ENCODE peak calls at places on chromosomes 12 and 14, in four cellular contexts. X is kidney epithelial cell, N is HCT116, Q is astrocyte of the spinal cord. H is an unnamed sample.

GRCh38 chr14:103149351-103149750 is 26.1 kb downstream of the TNFAIP2 start:
- DNase-seq in X (no peak), N (no peak), Q (no peak), H (no peak)

GRCh38 chr12:122852336-122853275 is 17.3 kb downstream of the HIP1R start:
- DNase-seq in X (no peak), N (no peak), Q (no peak), H (no peak)

GRCh38 chr14:93116676-93117200 is 1.0 kb upstream of the ITPK1 start:
- DNase-seq in X (no peak), N (no peak), Q (no peak), H (no peak)

GRCh38 chr12:63922446-63922845 is 77.9 kb downstream of the SRGAP1 start:
- DNase-seq in X (no peak), N (peak), Q (peak), H (peak)

GRCh38 chr12:66627270-66627987 is 51.4 kb downstream of the GRIP1 start:
- DNase-seq in X (no peak), N (no peak), Q (no peak), H (no peak)

GRCh38 chr12:113955109-113955970 is 10.8 kb downstream of the RBM19 start:
- DNase-seq in X (no peak), N (peak), Q (no peak), H (peak)

GRCh38 chr12:105570944-105571343 is 240.5 kb downstream of the C12orf75 start:
- DNase-seq in X (no peak), N (no peak), Q (no peak), H (no peak)

GRCh38 chr12:52394836-52395405 is 9.5 kb upstream of the KRT84 start:
- DNase-seq in X (no peak), N (no peak), Q (no peak), H (no peak)

GRCh38 chr12:5619628-5620027 is 187.7 kb downstream of the NTF3 start:
- DNase-seq in X (no peak), N (no peak), Q (no peak), H (no peak)

GRCh38 chr12:114982760-114983159 is 298.8 kb upstream of the TBX3 start:
- DNase-seq in X (no peak), N (no peak), Q (no peak), H (peak)

GRCh38 chr12:132562489-132563045 is 47.8 kb downstream of the LRCOL1 start:
- DNase-seq in X (no peak), N (no peak), Q (no peak), H (no peak)

GRCh38 chr14:102499401-102500189 is 10.0 kb downstream of the ANKRD9 start:
- DNase-seq in X (no peak), N (no peak), Q (no peak), H (no peak)

GRCh38 chr12:107780298-107780697 is 5.8 kb downstream of the ASCL4 start:
- DNase-seq in X (no peak), N (no peak), Q (no peak), H (no peak)

GRCh38 chr14:67883717-67884116 is 64.1 kb downstream of the RAD51B start:
- DNase-seq in X (no peak), N (no peak), Q (peak), H (peak)

GRCh38 chr14:73394317-73394716 is 64.0 kb downstream of the NUMB start:
- DNase-seq in X (no peak), N (no peak), Q (no peak), H (no peak)

GRCh38 chr12:89494411-89495231 is 30.0 kb downstream of the GALNT4 start:
- DNase-seq in X (no peak), N (no peak), Q (no peak), H (peak)

GRCh38 chr12:66596189-66596588 is 82.7 kb downstream of the GRIP1 start:
- DNase-seq in X (no peak), N (no peak), Q (peak), H (peak)

GRCh38 chr14:30058401-30058800 is 130.8 kb upstream of the PRKD1 start:
- DNase-seq in X (no peak), N (no peak), Q (no peak), H (peak)

GRCh38 chr14:50539051-50539450 is 6.7 kb upstream of the MAP4K5 start:
- DNase-seq in X (no peak), N (no peak), Q (no peak), H (no peak)

GRCh38 chr12:45051490-45052105 is 699 bp upstream of the DBX2 start:
- DNase-seq in X (no peak), N (no peak), Q (peak), H (peak)

GRCh38 chr12:54725233-54725843 is 77.2 kb upstream of the DCD start:
- DNase-seq in X (no peak), N (peak), Q (no peak), H (peak)

GRCh38 chr14:37466003-37466622 is 128.9 kb downstream of the FOXA1 start:
- DNase-seq in X (no peak), N (no peak), Q (no peak), H (no peak)

GRCh38 chr12:116055895-116056607 is 221.4 kb downstream of the MED13L start:
- DNase-seq in X (no peak), N (no peak), Q (no peak), H (no peak)

GRCh38 chr14:33237102-33237501 is 298.4 kb downstream of the NPAS3 start:
- DNase-seq in X (no peak), N (no peak), Q (no peak), H (no peak)

GRCh38 chr12:42020226-42020625 is 124.4 kb downstream of the GXYLT1 start:
- DNase-seq in X (no peak), N (no peak), Q (no peak), H (no peak)

GRCh38 chr12:108616941-108617858 is 16.5 kb downstream of the SELPLG start:
- DNase-seq in X (no peak), N (no peak), Q (no peak), H (peak)

GRCh38 chr12:117032593-117033381 is 66.4 kb downstream of the TESC start:
- DNase-seq in X (no peak), N (no peak), Q (peak), H (peak)

GRCh38 chr12:69900720-69901131 is 75.7 kb downstream of the MYRFL start:
- DNase-seq in X (peak), N (peak), Q (peak), H (peak)

GRCh38 chr14:75206190-75206589 is 29.8 kb upstream of the TMED10 start:
- DNase-seq in X (no peak), N (no peak), Q (no peak), H (no peak)

GRCh38 chr12:94676011-94676709 is 25.8 kb upstream of the TMCC3 start:
- DNase-seq in X (no peak), N (no peak), Q (no peak), H (peak)

GRCh38 chr12:130835011-130835410 is 4.0 kb downstream of the STX2 start:
- DNase-seq in X (no peak), N (no peak), Q (no peak), H (peak)

GRCh38 chr12:2773199-2773875 is 21.4 kb upstream of the FKBP4 start:
- DNase-seq in X (no peak), N (no peak), Q (no peak), H (no peak)

GRCh38 chr14:93034671-93034994 is 81.1 kb downstream of the ITPK1 start:
- DNase-seq in X (no peak), N (no peak), Q (no peak), H (no peak)

GRCh38 chr12:52318241-52318990 is 2.8 kb downstream of the KRT83 start:
- DNase-seq in X (no peak), N (no peak), Q (no peak), H (no peak)

GRCh38 chr12:84315926-84316325 is 596.7 kb downstream of the SLC6A15 start:
- DNase-seq in X (no peak), N (no peak), Q (no peak), H (no peak)

GRCh38 chr12:110372056-110372425 is 31.5 kb downstream of the ANAPC7 start:
- DNase-seq in X (no peak), N (no peak), Q (no peak), H (no peak)

GRCh38 chr14:75452900-75453816 is 25.3 kb downstream of the JDP2 start:
- DNase-seq in X (peak), N (no peak), Q (peak), H (peak)

GRCh38 chr14:81478446-81478845 is 55.2 kb downstream of the SEL1L start:
- DNase-seq in X (no peak), N (no peak), Q (no peak), H (no peak)

GRCh38 chr12:130186101-130186465 is 23.8 kb downstream of the FZD10 start:
- DNase-seq in X (no peak), N (no peak), Q (no peak), H (no peak)

GRCh38 chr12:120252071-120252906 is 13.2 kb downstream of the PXN start:
- DNase-seq in X (no peak), N (no peak), Q (no peak), H (no peak)

GRCh38 chr12:120249875-120250795 is 15.4 kb downstream of the PXN start:
- DNase-seq in X (no peak), N (no peak), Q (no peak), H (no peak)

GRCh38 chr12:120247621-120248030 is 17.9 kb downstream of the PXN start:
- DNase-seq in X (no peak), N (no peak), Q (peak), H (peak)

GRCh38 chr12:120247183-120247582 is 18.3 kb downstream of the PXN start:
- DNase-seq in X (no peak), N (no peak), Q (no peak), H (no peak)

DNA sequence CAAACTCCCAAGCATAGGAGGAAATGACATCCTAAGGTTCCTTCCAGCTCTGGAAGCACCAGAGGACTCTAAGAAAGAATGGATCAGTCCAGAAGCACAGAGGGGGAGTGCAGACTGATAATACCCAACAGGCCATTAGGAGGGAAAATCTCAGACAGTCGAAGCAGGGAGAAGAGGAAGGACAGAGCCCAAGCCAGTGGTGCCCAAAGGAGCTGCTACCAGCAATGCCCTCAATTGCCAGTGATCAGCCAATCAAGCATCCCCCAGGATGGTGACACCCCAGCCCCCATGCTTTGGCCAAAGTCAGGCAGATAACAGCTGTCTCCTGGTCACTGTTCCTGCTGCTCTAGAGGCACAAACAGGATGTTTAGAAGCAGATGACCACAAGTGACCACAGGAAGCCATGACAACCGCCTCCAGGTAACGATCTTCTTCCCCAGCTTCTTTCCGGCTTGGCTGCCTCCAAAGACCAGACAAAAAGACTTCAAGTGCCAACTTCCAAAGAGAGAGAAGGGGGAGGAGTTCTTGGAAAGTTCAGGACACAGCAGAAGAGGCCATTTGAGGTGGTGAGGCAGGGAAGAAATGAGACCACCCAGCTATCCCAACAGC is 16.2 kb downstream of the PXN start:
- DNase-seq in X (no peak), N (no peak), Q (no peak), H (no peak)
- H3K4me3 ChIP-seq in X (no peak), N (no peak), Q (no peak), H (no peak)

GRCh38 chr12:68001486-68002466 is 12.5 kb downstream of the IFNG-AS1 start:
- DNase-seq in X (no peak), N (no peak), Q (peak), H (peak)
- TF ChIP-seq CTCF in X (no peak), N (peak), Q (peak), H (peak)

GRCh38 chr12:62267490-62267889 is 7.3 kb downstream of the USP15 start:
- DNase-seq in X (no peak), N (no peak), Q (no peak), H (no peak)
- H3K4me3 ChIP-seq in X (no peak), N (no peak), Q (no peak), H (no peak)

DNA sequence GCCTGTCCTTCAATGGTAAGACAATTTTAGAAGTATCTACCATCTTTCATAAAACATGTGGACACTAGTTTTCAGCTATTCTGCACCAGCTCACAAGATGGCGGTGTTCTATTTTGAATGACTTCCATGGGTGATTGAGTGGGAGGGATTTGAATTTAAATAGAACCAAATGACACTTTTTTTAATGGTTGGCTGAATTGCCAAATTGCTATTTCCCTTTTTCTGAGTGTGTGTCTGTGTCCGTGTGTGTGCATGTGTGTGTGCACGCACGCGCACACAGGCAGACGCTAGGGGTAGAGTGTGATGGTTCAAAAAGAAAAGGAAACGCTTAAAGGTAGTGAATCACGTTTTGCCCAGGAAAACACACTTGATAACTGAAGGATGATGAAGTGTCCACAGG is 362.6 kb downstream of the DAD1 start:
- DNase-seq in X (no peak), N (no peak), Q (no peak), H (peak)
- TF ChIP-seq CTCF in X (peak), N (peak), Q (peak), H (peak)

DNA sequence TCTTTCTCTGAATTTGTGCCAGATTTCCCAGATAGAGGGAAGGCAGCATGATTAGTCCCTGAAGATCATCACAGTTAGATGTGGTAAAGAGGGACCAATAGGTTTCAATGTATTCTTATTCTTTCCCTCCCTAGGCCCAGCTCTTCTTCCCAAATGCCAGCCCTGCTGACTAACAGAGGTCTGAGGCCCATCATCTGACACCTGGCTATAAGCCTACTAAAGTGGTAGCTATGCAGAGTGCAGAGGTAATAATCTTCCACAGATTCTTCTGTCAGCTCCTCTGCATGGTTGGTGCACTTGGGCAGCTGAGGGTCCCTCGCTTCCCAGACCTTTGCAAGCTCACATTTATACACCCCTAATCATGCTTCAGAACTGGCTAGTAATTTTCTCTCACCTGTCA is 63.7 kb upstream of the PZP start:
- DNase-seq in X (no peak), N (no peak), Q (no peak), H (no peak)
- H3K4me3 ChIP-seq in X (no peak), N (no peak), Q (no peak), H (no peak)

GRCh38 chr12:751828-752672 is at the start of gene WNK1:
- DNase-seq in X (peak), N (peak), Q (peak), H (peak)

GRCh38 chr12:749871-750270 is 2.5 kb upstream of the WNK1 start:
- DNase-seq in X (no peak), N (no peak), Q (no peak), H (no peak)

GRCh38 chr12:750356-751191 is 1.8 kb upstream of the WNK1 start:
- DNase-seq in X (no peak), N (no peak), Q (no peak), H (no peak)

GRCh38 chr12:752673-753400 is 458 bp downstream of the WNK1 start:
- DNase-seq in X (no peak), N (no peak), Q (peak), H (peak)

DNA sequence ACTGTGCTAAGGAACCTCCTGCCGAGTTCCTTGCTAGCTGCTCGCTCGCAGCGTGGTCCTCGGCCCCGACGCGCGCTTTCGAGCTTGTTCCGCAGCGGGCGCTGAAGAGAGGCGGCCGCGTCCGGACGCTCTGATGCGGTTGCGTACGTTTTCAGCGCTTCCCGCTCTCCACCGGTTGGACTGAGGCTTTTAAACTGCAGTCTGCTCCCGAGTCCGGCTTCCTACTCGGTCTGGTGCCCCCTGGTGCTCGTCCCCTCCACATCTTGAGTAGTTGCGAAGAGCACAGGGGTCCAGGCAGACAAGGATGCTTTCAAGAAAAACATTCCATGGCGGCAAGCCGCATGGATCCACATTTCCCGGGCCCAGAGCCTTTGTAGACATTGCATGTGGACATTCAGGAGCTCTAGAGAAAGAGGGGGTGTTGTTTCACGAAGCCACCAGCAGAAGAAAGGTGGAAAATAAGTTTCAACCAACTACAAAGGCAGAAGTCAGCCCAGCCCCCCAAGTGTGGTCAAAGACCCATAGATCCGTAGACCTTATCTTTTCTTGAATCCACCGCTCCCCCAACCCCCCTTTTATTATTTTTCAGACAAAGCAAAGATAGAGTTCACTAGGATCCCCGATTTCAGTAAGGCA is 1.1 kb upstream of the WNK1 start:
- DNase-seq in X (peak), N (peak), Q (peak), H (peak)
- TF ChIP-seq CTCF in X (peak), N (peak), Q (peak), H (peak)

GRCh38 chr14:89723930-89724915 is 230.3 kb downstream of the EFCAB11 start:
- DNase-seq in X (no peak), N (no peak), Q (no peak), H (peak)
- H3K4me3 ChIP-seq in X (no peak), N (no peak), Q (no peak), H (peak)

GRCh38 chr14:100708349-100709217 is 18.1 kb upstream of the DLK1 start:
- DNase-seq in X (no peak), N (peak), Q (peak), H (peak)
- TF ChIP-seq CTCF in X (peak), N (peak), Q (no peak), H (no peak)

H was measured in choroid plexus epithelial cell.